ENCODE peak calls at places on chromosomes 4 and X, in seven cellular contexts. I is CD4-positive, alpha-beta memory T cell; Y is ovary; Z is IMR-90; S is uterus; R is body of pancreas; A is lung. B is an unnamed sample.

GRCh38 chr4:24930136-24930535 is 17.3 kb upstream of the CCDC149 start:
- DNase-seq in I (no peak), Y (no peak), Z (no peak), S (no peak), R (no peak), A (no peak), B (no peak)

GRCh38 chr4:185224597-185224996 is 15.2 kb downstream of the SNX25 start:
- DNase-seq in I (no peak), Y (no peak), Z (no peak), S (no peak), R (no peak), A (no peak), B (no peak)

GRCh38 chr4:12679217-12679616 is 804.9 kb downstream of the RAB28 start:
- DNase-seq in I (no peak), Y (no peak), Z (no peak), S (no peak), R (no peak), A (no peak), B (no peak)

GRCh38 chr4:140266958-140267568 is 106.4 kb upstream of the SCOC start:
- DNase-seq in I (no peak), Y (no peak), Z (peak; percentile 92), S (no peak), R (no peak), A (no peak), B (no peak)

GRCh38 chrX:29466441-29466840 is 748.9 kb upstream of the MAGEB2 start:
- DNase-seq in I (no peak), Y (no peak), Z (no peak), S (no peak), R (no peak), A (no peak), B (no peak)

GRCh38 chr4:88953400-88953799 is 103.6 kb downstream of the FAM13A start:
- DNase-seq in I (no peak), Y (no peak), Z (no peak), S (no peak), R (no peak), A (no peak), B (no peak)

GRCh38 chrX:40086569-40087335 is 11.0 kb downstream of the BCOR start:
- DNase-seq in I (no peak), Y (no peak), Z (peak; percentile 77), S (no peak), R (peak; percentile 42), A (no peak), B (no peak)

GRCh38 chr4:18202510-18202909 is 181.0 kb upstream of the LCORL start:
- DNase-seq in I (no peak), Y (no peak), Z (no peak), S (no peak), R (no peak), A (no peak), B (no peak)

GRCh38 chr4:87659247-87659931 is 9.3 kb downstream of the DMP1 start:
- DNase-seq in I (no peak), Y (no peak), Z (no peak), S (no peak), R (no peak), A (no peak), B (no peak)

GRCh38 chr4:40685300-40685699 is 55.6 kb upstream of the RBM47 start:
- DNase-seq in I (no peak), Y (no peak), Z (peak; percentile 73), S (no peak), R (no peak), A (no peak), B (no peak)

GRCh38 chr4:139553751-139554670 is 2.0 kb downstream of the SETD7 start:
- DNase-seq in I (no peak), Y (no peak), Z (no peak), S (no peak), R (no peak), A (no peak), B (no peak)

GRCh38 chr4:37902212-37902611 is 11.3 kb downstream of the TBC1D1 start:
- DNase-seq in I (no peak), Y (no peak), Z (no peak), S (no peak), R (no peak), A (no peak), B (no peak)

GRCh38 chr4:107826427-107826980 is 1.8 kb downstream of the SGMS2 start:
- DNase-seq in I (no peak), Y (no peak), Z (no peak), S (no peak), R (no peak), A (no peak), B (no peak)
- H3K4me3 ChIP-seq in I (no peak overlapping the region), Y (peak overlapping the region; percentile 66), Z (no peak overlapping the region), S (peak overlapping the region; percentile 61), R (peak overlapping the region; percentile 67), A (no peak overlapping the region), B (peak overlapping the region; percentile 75)

GRCh38 chrX:23981711-23982110 is 45.3 kb downstream of the KLHL15 start:
- DNase-seq in I (no peak), Y (no peak), Z (no peak), S (no peak), R (no peak), A (no peak), B (no peak)
- H3K27me3 ChIP-seq in I (no peaks in the 10 kb centered on the region), Y (no peaks in the 10 kb centered on the region), Z (peaks cover 4% of the 10 kb centered on the region), S (no peaks in the 10 kb centered on the region), R (no peaks in the 10 kb centered on the region), A (no peaks in the 10 kb centered on the region), B (no peaks in the 10 kb centered on the region)

DNA sequence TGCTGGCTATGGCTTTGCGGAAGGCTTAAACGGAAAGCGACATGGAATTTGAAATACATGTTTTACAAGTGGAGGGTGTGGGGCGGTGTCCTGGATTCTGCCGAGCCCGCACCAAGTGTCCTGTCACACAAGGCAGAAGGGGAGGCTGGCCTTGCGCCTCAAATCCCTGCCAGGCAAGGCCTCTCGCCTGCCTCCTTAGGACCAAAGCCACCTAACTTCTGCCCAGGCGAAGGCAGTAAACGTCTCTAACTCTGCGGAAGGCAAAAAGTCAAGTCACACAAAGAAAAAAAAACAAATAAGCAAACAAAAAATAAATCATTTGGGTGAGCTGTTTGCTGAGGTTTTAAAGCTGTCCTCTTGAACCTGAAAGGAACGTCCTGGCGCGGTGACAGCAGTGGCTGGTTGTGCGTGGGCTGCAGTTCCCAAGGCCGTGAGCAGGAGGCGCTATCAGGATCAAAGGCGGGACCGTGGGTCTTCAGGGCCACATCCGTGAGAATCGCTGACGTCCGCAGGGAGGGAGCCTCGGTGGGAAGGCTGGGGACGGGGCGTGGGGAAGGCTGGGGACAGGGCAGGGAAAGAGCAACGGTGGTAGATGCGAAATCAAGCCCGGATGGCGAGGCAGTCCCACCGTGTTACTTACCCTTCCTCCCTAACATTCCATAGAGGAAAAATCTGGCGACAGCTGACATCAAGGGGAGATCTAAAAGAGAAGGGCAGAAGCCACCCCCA is 99.1 kb downstream of the TRAPPC11 start:
- DNase-seq in I (no peak), Y (no peak), Z (no peak), S (no peak), R (no peak), A (no peak), B (peak; percentile 90)
- H3K4me3 ChIP-seq in I (no peak overlapping the region), Y (no peak overlapping the region), Z (no peak overlapping the region), S (no peak overlapping the region), R (no peak overlapping the region), A (no peak overlapping the region), B (peak overlapping the region; percentile 26)

DNA sequence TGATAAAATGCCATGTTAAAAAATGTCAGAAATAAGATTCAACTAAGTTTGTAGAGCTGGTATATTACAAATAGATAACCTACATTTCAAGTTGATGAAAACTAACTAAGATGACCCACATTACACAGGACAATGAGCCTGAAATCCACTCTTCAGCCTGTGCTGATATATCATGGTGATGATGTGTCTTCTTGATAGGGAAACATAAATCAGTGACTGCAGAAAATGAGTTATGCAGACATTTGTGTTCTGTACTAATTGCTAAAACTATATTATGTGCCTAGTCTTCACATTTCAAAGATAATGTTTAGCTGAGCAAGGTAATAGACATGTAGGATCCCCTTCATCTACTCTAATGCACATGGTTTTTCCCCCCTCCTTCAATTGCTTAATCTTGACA is 331.6 kb upstream of the F9 start:
- DNase-seq in I (no peak), Y (no peak), Z (no peak), S (no peak), R (no peak), A (no peak), B (no peak)
- H3K27me3 ChIP-seq in I (no peaks in the 10 kb centered on the region), Y (no peaks in the 10 kb centered on the region), Z (peaks cover 8% of the 10 kb centered on the region), S (no peaks in the 10 kb centered on the region), R (no peaks in the 10 kb centered on the region), A (peaks cover 9% of the 10 kb centered on the region), B (no peaks in the 10 kb centered on the region)

GRCh38 chr4:105808030-105808429 is 87.2 kb upstream of the NPNT start:
- DNase-seq in I (no peak), Y (no peak), Z (no peak), S (no peak), R (no peak), A (no peak), B (no peak)
- H3K4me3 ChIP-seq in I (no peak overlapping the region), Y (no peak overlapping the region), Z (peak overlapping the region; percentile 2), S (peak overlapping the region; percentile 10), R (no peak overlapping the region), A (no peak overlapping the region), B (no peak overlapping the region)

GRCh38 chr4:73831569-73831968 is 4.9 kb upstream of the CXCL6 start:
- DNase-seq in I (no peak), Y (no peak), Z (no peak), S (no peak), R (no peak), A (no peak), B (no peak)
- H3K27me3 ChIP-seq in I (no peaks in the 10 kb centered on the region), Y (no peaks in the 10 kb centered on the region), Z (peaks cover 4% of the 10 kb centered on the region), S (no peaks in the 10 kb centered on the region), R (no peaks in the 10 kb centered on the region), A (no peaks in the 10 kb centered on the region), B (no peaks in the 10 kb centered on the region)

GRCh38 chrX:71227370-71228062 is 4.5 kb downstream of the GJB1 start:
- DNase-seq in I (no peak), Y (no peak), Z (no peak), S (no peak), R (no peak), A (no peak), B (no peak)

GRCh38 chrX:71225661-71226060 is 2.6 kb downstream of the GJB1 start:
- DNase-seq in I (no peak), Y (no peak), Z (no peak), S (no peak), R (no peak), A (no peak), B (no peak)

GRCh38 chrX:71224969-71225368 is 1.9 kb downstream of the GJB1 start:
- DNase-seq in I (no peak), Y (peak; percentile 31), Z (no peak), S (no peak), R (peak; percentile 21), A (no peak), B (no peak)

GRCh38 chrX:71224098-71224708 is 1.2 kb downstream of the GJB1 start:
- DNase-seq in I (no peak), Y (no peak), Z (no peak), S (no peak), R (no peak), A (no peak), B (no peak)

DNA sequence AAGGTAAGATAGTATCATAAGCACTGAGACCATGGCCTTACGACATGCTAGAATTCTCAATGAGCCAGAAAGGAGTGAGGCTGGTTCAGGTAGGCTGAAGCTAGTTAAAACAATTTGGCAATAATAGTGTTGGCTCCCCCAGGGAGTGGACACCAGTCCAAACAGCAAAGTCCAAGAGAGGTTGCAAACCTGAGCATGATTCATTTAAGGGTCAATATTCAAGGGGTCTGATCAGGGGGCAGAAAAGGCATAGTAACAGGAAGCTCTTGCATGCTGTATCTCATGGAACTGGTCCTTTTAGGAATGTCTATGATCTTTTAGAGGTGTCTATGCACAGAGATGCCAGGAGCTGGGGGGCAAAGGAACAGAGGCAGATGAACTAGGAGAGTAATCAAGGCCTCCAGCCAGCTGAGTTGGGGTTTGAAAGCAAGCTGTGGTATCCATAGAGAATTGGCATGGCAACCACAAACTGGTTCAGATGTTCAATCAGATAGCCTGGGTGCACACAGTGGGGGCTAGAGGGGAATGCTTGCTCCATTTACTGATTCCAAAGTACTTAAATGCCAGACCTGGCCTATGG is 5.1 kb downstream of the GJB1 start:
- DNase-seq in I (no peak), Y (no peak), Z (no peak), S (no peak), R (no peak), A (no peak), B (no peak)
- H3K4me3 ChIP-seq in I (no peak overlapping the region), Y (no peak overlapping the region), Z (no peak overlapping the region), S (no peak overlapping the region), R (no peak overlapping the region), A (no peak overlapping the region), B (no peak overlapping the region)

B was measured in right cardiac atrium.